ENCODE peak calls at places on chromosomes 12 and 14, in nine cellular contexts. One of them, this sample, is unnamed.

GRCh38 chr12:121806556-121807308 is 2.9 kb downstream of the SETD1B start:
- DNase-seq in HL-60: peak
- DNase-seq in suprapubic skin: no peak
- DNase-seq in endothelial cell of umbilical vein: no peak
- DNase-seq in breast epithelium: no peak
- DNase-seq in upper lobe of left lung: no peak
- DNase-seq in GM23338: no peak
- DNase-seq in K562: no peak
- DNase-seq in sigmoid colon: no peak
- DNase-seq in this sample: no peak

GRCh38 chr12:52181757-52182156 is 10.1 kb downstream of the KRT80 start:
- DNase-seq in HL-60: no peak
- DNase-seq in suprapubic skin: no peak
- DNase-seq in endothelial cell of umbilical vein: no peak
- DNase-seq in breast epithelium: no peak
- DNase-seq in upper lobe of left lung: no peak
- DNase-seq in GM23338: peak
- DNase-seq in K562: no peak
- DNase-seq in sigmoid colon: no peak
- DNase-seq in this sample: no peak

GRCh38 chr14:104739546-104740516 is 13.1 kb upstream of the SIVA1 start:
- DNase-seq in HL-60: no peak
- DNase-seq in suprapubic skin: no peak
- DNase-seq in endothelial cell of umbilical vein: no peak
- DNase-seq in breast epithelium: no peak
- DNase-seq in upper lobe of left lung: peak
- DNase-seq in GM23338: no peak
- DNase-seq in K562: no peak
- DNase-seq in sigmoid colon: no peak
- DNase-seq in this sample: no peak

GRCh38 chr14:73251516-73252215 is 14.4 kb downstream of the PAPLN start:
- DNase-seq in HL-60: no peak
- DNase-seq in suprapubic skin: no peak
- DNase-seq in endothelial cell of umbilical vein: no peak
- DNase-seq in breast epithelium: no peak
- DNase-seq in upper lobe of left lung: peak
- DNase-seq in GM23338: no peak
- DNase-seq in K562: no peak
- DNase-seq in sigmoid colon: no peak
- DNase-seq in this sample: no peak

GRCh38 chr14:97233319-97233980 is 436.3 kb downstream of the VRK1 start:
- DNase-seq in HL-60: no peak
- DNase-seq in suprapubic skin: no peak
- DNase-seq in endothelial cell of umbilical vein: no peak
- DNase-seq in breast epithelium: no peak
- DNase-seq in upper lobe of left lung: no peak
- DNase-seq in GM23338: no peak
- DNase-seq in K562: no peak
- DNase-seq in sigmoid colon: no peak
- DNase-seq in this sample: no peak

GRCh38 chr12:24960222-24960855 is 11.4 kb upstream of the BCAT1 start:
- DNase-seq in HL-60: peak
- DNase-seq in suprapubic skin: no peak
- DNase-seq in endothelial cell of umbilical vein: peak
- DNase-seq in breast epithelium: no peak
- DNase-seq in upper lobe of left lung: no peak
- DNase-seq in GM23338: peak
- DNase-seq in K562: no peak
- DNase-seq in sigmoid colon: no peak
- DNase-seq in this sample: no peak

GRCh38 chr14:86602263-86602662 is 1072.3 kb downstream of the FLRT2 start:
- DNase-seq in HL-60: no peak
- DNase-seq in suprapubic skin: no peak
- DNase-seq in endothelial cell of umbilical vein: no peak
- DNase-seq in breast epithelium: no peak
- DNase-seq in upper lobe of left lung: no peak
- DNase-seq in GM23338: no peak
- DNase-seq in K562: no peak
- DNase-seq in sigmoid colon: no peak
- DNase-seq in this sample: no peak

GRCh38 chr14:92656306-92656705 is 92.1 kb downstream of the LGMN start:
- DNase-seq in HL-60: no peak
- DNase-seq in suprapubic skin: no peak
- DNase-seq in endothelial cell of umbilical vein: no peak
- DNase-seq in breast epithelium: no peak
- DNase-seq in upper lobe of left lung: no peak
- DNase-seq in GM23338: no peak
- DNase-seq in K562: no peak
- DNase-seq in sigmoid colon: no peak
- DNase-seq in this sample: no peak

GRCh38 chr14:54356172-54356571 is 40.6 kb upstream of the CDKN3 start:
- DNase-seq in HL-60: no peak
- DNase-seq in suprapubic skin: no peak
- DNase-seq in endothelial cell of umbilical vein: no peak
- DNase-seq in breast epithelium: no peak
- DNase-seq in upper lobe of left lung: no peak
- DNase-seq in GM23338: no peak
- DNase-seq in K562: no peak
- DNase-seq in sigmoid colon: no peak
- DNase-seq in this sample: no peak

GRCh38 chr12:77893918-77894317 is 63.2 kb downstream of the NAV3 start:
- DNase-seq in HL-60: no peak
- DNase-seq in suprapubic skin: no peak
- DNase-seq in endothelial cell of umbilical vein: peak
- DNase-seq in breast epithelium: no peak
- DNase-seq in upper lobe of left lung: no peak
- DNase-seq in GM23338: peak
- DNase-seq in K562: no peak
- DNase-seq in sigmoid colon: no peak
- DNase-seq in this sample: no peak
- TF ChIP-seq POLR2AphosphoS5 in HL-60: no peak
- TF ChIP-seq POLR2AphosphoS5 in suprapubic skin: no peak
- TF ChIP-seq POLR2AphosphoS5 in endothelial cell of umbilical vein: peak
- TF ChIP-seq POLR2AphosphoS5 in breast epithelium: no peak
- TF ChIP-seq POLR2AphosphoS5 in upper lobe of left lung: no peak
- TF ChIP-seq POLR2AphosphoS5 in GM23338: no peak
- TF ChIP-seq POLR2AphosphoS5 in K562: no peak
- TF ChIP-seq POLR2AphosphoS5 in sigmoid colon: no peak
- TF ChIP-seq POLR2AphosphoS5 in this sample: no peak

GRCh38 chr14:20429801-20430669 is 5.9 kb downstream of the KLHL33 start:
- DNase-seq in HL-60: no peak
- DNase-seq in suprapubic skin: no peak
- DNase-seq in endothelial cell of umbilical vein: no peak
- DNase-seq in breast epithelium: no peak
- DNase-seq in upper lobe of left lung: peak
- DNase-seq in GM23338: no peak
- DNase-seq in K562: peak
- DNase-seq in sigmoid colon: no peak
- DNase-seq in this sample: no peak

GRCh38 chr14:20422886-20423285 is 9.6 kb upstream of the TEP1 start:
- DNase-seq in HL-60: no peak
- DNase-seq in suprapubic skin: no peak
- DNase-seq in endothelial cell of umbilical vein: no peak
- DNase-seq in breast epithelium: no peak
- DNase-seq in upper lobe of left lung: no peak
- DNase-seq in GM23338: no peak
- DNase-seq in K562: no peak
- DNase-seq in sigmoid colon: no peak
- DNase-seq in this sample: no peak

GRCh38 chr14:20428802-20429201 is 7.2 kb downstream of the KLHL33 start:
- DNase-seq in HL-60: no peak
- DNase-seq in suprapubic skin: no peak
- DNase-seq in endothelial cell of umbilical vein: no peak
- DNase-seq in breast epithelium: no peak
- DNase-seq in upper lobe of left lung: no peak
- DNase-seq in GM23338: no peak
- DNase-seq in K562: no peak
- DNase-seq in sigmoid colon: no peak
- DNase-seq in this sample: no peak

GRCh38 chr14:20427231-20428009 is 8.5 kb downstream of the KLHL33 start:
- DNase-seq in HL-60: peak
- DNase-seq in suprapubic skin: no peak
- DNase-seq in endothelial cell of umbilical vein: peak
- DNase-seq in breast epithelium: no peak
- DNase-seq in upper lobe of left lung: no peak
- DNase-seq in GM23338: no peak
- DNase-seq in K562: peak
- DNase-seq in sigmoid colon: no peak
- DNase-seq in this sample: peak

GRCh38 chr14:20428010-20428365 is 8.0 kb downstream of the KLHL33 start:
- DNase-seq in HL-60: no peak
- DNase-seq in suprapubic skin: no peak
- DNase-seq in endothelial cell of umbilical vein: no peak
- DNase-seq in breast epithelium: no peak
- DNase-seq in upper lobe of left lung: no peak
- DNase-seq in GM23338: no peak
- DNase-seq in K562: no peak
- DNase-seq in sigmoid colon: no peak
- DNase-seq in this sample: no peak
- TF ChIP-seq POLR2AphosphoS5 in HL-60: no peak
- TF ChIP-seq POLR2AphosphoS5 in suprapubic skin: no peak
- TF ChIP-seq POLR2AphosphoS5 in endothelial cell of umbilical vein: no peak
- TF ChIP-seq POLR2AphosphoS5 in breast epithelium: no peak
- TF ChIP-seq POLR2AphosphoS5 in upper lobe of left lung: no peak
- TF ChIP-seq POLR2AphosphoS5 in GM23338: no peak
- TF ChIP-seq POLR2AphosphoS5 in K562: no peak
- TF ChIP-seq POLR2AphosphoS5 in sigmoid colon: no peak
- TF ChIP-seq POLR2AphosphoS5 in this sample: no peak

DNA sequence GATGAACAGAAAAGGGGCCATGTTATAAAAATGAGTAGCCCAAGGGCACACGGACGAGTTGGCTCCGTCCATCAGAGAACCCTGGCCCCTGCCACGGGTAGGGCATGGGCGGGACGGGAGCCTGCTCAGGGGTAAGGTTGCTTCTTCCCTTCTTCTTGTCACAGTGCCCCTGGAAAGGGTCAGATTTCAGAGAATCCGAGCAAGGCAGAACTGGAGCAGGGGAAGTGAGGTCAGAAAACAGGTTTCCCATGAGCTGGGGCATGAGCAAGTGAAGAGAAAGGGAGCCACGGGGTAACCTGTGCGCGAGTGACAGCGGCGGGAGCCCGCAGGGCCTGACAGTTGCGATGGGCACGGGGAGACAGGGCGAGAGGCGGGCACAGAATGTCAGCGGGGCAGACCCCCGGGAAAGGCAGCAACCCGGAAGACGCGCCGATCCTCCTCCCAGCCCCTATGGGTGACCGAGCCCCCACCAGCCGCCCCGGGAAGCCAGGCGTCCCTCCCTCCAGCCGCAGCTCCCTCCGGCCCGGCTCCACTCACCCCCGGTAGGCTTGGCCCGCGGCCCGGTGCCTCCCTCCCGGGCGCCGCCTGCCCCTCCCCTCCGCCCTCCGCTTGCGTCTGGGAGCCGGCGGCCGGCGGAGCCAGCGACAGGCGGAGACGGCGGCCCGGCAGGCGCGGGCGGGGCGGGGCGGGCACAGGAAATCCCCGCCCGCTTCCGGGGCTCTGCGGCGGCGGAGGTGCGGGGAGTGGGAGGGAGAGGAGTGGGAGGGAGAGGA is at the start of gene ZNF641:
- DNase-seq in HL-60: peak
- DNase-seq in suprapubic skin: peak
- DNase-seq in endothelial cell of umbilical vein: peak
- DNase-seq in breast epithelium: peak
- DNase-seq in upper lobe of left lung: peak
- DNase-seq in GM23338: peak
- DNase-seq in K562: peak
- DNase-seq in sigmoid colon: peak
- DNase-seq in this sample: peak
- TF ChIP-seq POLR2AphosphoS5 in HL-60: no peak
- TF ChIP-seq POLR2AphosphoS5 in suprapubic skin: no peak
- TF ChIP-seq POLR2AphosphoS5 in endothelial cell of umbilical vein: peak
- TF ChIP-seq POLR2AphosphoS5 in breast epithelium: no peak
- TF ChIP-seq POLR2AphosphoS5 in upper lobe of left lung: peak
- TF ChIP-seq POLR2AphosphoS5 in GM23338: peak
- TF ChIP-seq POLR2AphosphoS5 in K562: no peak
- TF ChIP-seq POLR2AphosphoS5 in sigmoid colon: no peak
- TF ChIP-seq POLR2AphosphoS5 in this sample: no peak

GRCh38 chr14:20328705-20329104 is 4.4 kb downstream of the CCNB1IP1 start:
- DNase-seq in HL-60: no peak
- DNase-seq in suprapubic skin: no peak
- DNase-seq in endothelial cell of umbilical vein: no peak
- DNase-seq in breast epithelium: no peak
- DNase-seq in upper lobe of left lung: no peak
- DNase-seq in GM23338: no peak
- DNase-seq in K562: no peak
- DNase-seq in sigmoid colon: no peak
- DNase-seq in this sample: no peak

GRCh38 chr14:20329355-20329754 is 3.7 kb downstream of the CCNB1IP1 start:
- DNase-seq in HL-60: no peak
- DNase-seq in suprapubic skin: no peak
- DNase-seq in endothelial cell of umbilical vein: no peak
- DNase-seq in breast epithelium: no peak
- DNase-seq in upper lobe of left lung: no peak
- DNase-seq in GM23338: no peak
- DNase-seq in K562: no peak
- DNase-seq in sigmoid colon: no peak
- DNase-seq in this sample: no peak

GRCh38 chr14:20331048-20331613 is 1.9 kb downstream of the CCNB1IP1 start:
- DNase-seq in HL-60: no peak
- DNase-seq in suprapubic skin: no peak
- DNase-seq in endothelial cell of umbilical vein: no peak
- DNase-seq in breast epithelium: no peak
- DNase-seq in upper lobe of left lung: no peak
- DNase-seq in GM23338: no peak
- DNase-seq in K562: no peak
- DNase-seq in sigmoid colon: no peak
- DNase-seq in this sample: no peak

GRCh38 chr14:20332386-20332945 is 613 bp downstream of the CCNB1IP1 start:
- DNase-seq in HL-60: no peak
- DNase-seq in suprapubic skin: no peak
- DNase-seq in endothelial cell of umbilical vein: no peak
- DNase-seq in breast epithelium: no peak
- DNase-seq in upper lobe of left lung: no peak
- DNase-seq in GM23338: peak
- DNase-seq in K562: peak
- DNase-seq in sigmoid colon: no peak
- DNase-seq in this sample: no peak

DNA sequence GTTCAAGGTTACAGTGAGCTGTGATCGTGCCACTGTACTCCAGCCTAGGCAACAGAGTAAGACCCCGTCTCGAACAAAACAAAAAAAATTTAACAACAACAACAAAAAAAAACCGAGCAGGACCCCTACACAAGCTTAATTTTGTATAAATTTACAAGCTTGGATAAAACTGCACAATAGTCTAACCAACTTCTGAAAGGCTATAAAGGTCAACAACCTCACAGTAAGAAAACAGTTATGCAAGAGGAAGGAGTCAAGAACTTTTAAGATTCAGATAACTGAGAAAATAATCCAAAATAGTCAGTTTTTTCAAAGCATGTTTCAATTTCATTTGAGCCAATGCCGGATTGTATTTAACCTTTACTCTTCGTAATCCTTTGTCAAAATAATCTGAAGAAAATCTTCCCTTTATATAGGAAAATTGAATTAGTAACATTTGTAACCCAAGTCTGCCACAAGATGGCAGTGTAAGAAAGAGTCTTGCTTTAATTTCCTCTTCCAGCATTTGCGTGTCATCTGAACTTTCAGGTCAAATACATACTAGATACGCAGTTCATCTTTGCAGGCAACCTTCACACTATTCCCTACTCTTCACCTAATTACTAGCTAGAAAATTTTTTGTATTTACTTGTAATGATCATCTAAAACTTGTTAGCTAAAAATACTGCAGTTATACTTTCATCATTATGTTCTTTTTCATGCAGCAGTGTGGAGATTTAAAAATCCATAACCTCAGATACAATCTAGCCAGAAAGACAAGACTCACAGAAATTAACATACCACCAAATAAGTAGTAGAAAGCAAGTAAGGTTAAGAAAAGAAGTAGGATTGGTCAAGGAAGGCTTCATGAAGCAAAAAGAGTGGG is 5.8 kb downstream of the CCNB1IP1 start:
- DNase-seq in HL-60: peak
- DNase-seq in suprapubic skin: no peak
- DNase-seq in endothelial cell of umbilical vein: peak
- DNase-seq in breast epithelium: no peak
- DNase-seq in upper lobe of left lung: no peak
- DNase-seq in GM23338: peak
- DNase-seq in K562: no peak
- DNase-seq in sigmoid colon: no peak
- DNase-seq in this sample: no peak
- TF ChIP-seq POLR2AphosphoS5 in HL-60: no peak
- TF ChIP-seq POLR2AphosphoS5 in suprapubic skin: no peak
- TF ChIP-seq POLR2AphosphoS5 in endothelial cell of umbilical vein: no peak
- TF ChIP-seq POLR2AphosphoS5 in breast epithelium: no peak
- TF ChIP-seq POLR2AphosphoS5 in upper lobe of left lung: no peak
- TF ChIP-seq POLR2AphosphoS5 in GM23338: no peak
- TF ChIP-seq POLR2AphosphoS5 in K562: no peak
- TF ChIP-seq POLR2AphosphoS5 in sigmoid colon: no peak
- TF ChIP-seq POLR2AphosphoS5 in this sample: no peak

This sample was measured in GM12891.